ENCODE peak calls at places on chromosomes 3 and 15, in ten cellular contexts. Y, X, B, T, Q, I, J, L, C and S are unnamed samples.

GRCh38 chr3:127822166-127822835 is at the start of gene MGLL:
- DNase-seq in Y (no peak), X (peak; percentile 59), B (no peak), T (no peak), Q (no peak), I (peak; percentile 43), J (no peak), L (peak; percentile 64), C (peak; percentile 50), S (peak; percentile 39)

GRCh38 chr3:14598143-14598569 is 53.4 kb upstream of the CCDC174 start:
- DNase-seq in Y (no peak), X (no peak), B (no peak), T (no peak), Q (no peak), I (no peak), J (no peak), L (no peak), C (peak; percentile 39), S (no peak)

GRCh38 chr3:179760944-179761343 is 108.1 kb downstream of the USP13 start:
- DNase-seq in Y (no peak), X (no peak), B (no peak), T (no peak), Q (no peak), I (no peak), J (peak; percentile 45), L (no peak), C (peak; percentile 79), S (no peak)

GRCh38 chr3:160184655-160185054 is 40.6 kb upstream of the C3orf80 start:
- DNase-seq in Y (no peak), X (no peak), B (no peak), T (no peak), Q (no peak), I (no peak), J (no peak), L (no peak), C (peak; percentile 82), S (no peak)

GRCh38 chr3:185402561-185402960 is 39.6 kb downstream of the MAP3K13 start:
- DNase-seq in Y (no peak), X (no peak), B (no peak), T (peak; percentile 19), Q (no peak), I (no peak), J (no peak), L (no peak), C (peak; percentile 61), S (no peak)

GRCh38 chr3:190614466-190615384 is 100.8 kb downstream of the IL1RAP start:
- DNase-seq in Y (no peak), X (no peak), B (no peak), T (no peak), Q (no peak), I (no peak), J (no peak), L (no peak), C (peak; percentile 18), S (no peak)

GRCh38 chr3:26281284-26281977 is 341.1 kb upstream of the LRRC3B start:
- DNase-seq in Y (peak; percentile 10), X (no peak), B (no peak), T (peak; percentile 71), Q (no peak), I (no peak), J (no peak), L (no peak), C (no peak), S (no peak)

GRCh38 chr3:108127301-108127988 is 36.6 kb upstream of the CD47 start:
- DNase-seq in Y (no peak), X (peak; percentile 37), B (no peak), T (no peak), Q (no peak), I (no peak), J (no peak), L (no peak), C (no peak), S (no peak)

GRCh38 chr3:47847801-47848518 is 45.0 kb downstream of the DHX30 start:
- DNase-seq in Y (no peak), X (no peak), B (no peak), T (no peak), Q (no peak), I (no peak), J (no peak), L (no peak), C (no peak), S (no peak)
- TF ChIP-seq POLR2A in Y (no peak), X (no peak), B (no peak), T (no peak), Q (no peak), I (no peak), J (no peak), L (no peak), C (no peak), S (no peak)

GRCh38 chr15:41928637-41929620 is 35.1 kb upstream of the SPTBN5 start:
- DNase-seq in Y (no peak), X (no peak), B (no peak), T (no peak), Q (no peak), I (peak; percentile 34), J (peak; percentile 73), L (peak; percentile 74), C (no peak), S (no peak)

GRCh38 chr15:41926184-41927056 is 32.6 kb upstream of the SPTBN5 start:
- DNase-seq in Y (no peak), X (peak; percentile 75), B (no peak), T (no peak), Q (no peak), I (peak; percentile 45), J (no peak), L (no peak), C (no peak), S (no peak)

GRCh38 chr15:41928100-41928499 is 34.2 kb upstream of the SPTBN5 start:
- DNase-seq in Y (no peak), X (no peak), B (no peak), T (no peak), Q (no peak), I (no peak), J (no peak), L (no peak), C (no peak), S (no peak)

GRCh38 chr15:41925209-41925608 is 31.4 kb upstream of the SPTBN5 start:
- DNase-seq in Y (peak; percentile 40), X (no peak), B (no peak), T (no peak), Q (no peak), I (no peak), J (no peak), L (no peak), C (no peak), S (no peak)

DNA sequence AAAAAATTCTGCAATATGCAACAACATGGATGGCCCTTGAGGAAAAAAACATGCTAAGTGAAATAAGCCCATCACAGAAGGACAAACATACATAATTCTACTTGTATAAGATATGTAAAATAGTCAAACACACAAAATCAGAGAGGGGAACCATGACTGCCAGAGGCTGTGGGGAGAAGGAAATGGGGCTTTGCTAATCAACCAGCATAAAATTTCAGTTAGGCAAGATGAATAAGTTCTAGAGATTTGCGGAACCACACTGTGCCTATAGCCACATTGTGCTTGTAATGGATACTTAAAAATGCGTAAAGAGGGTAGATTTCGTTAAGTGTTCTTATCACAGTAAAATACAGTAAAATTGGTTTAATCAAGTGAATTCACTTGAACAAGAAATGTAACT is 33.7 kb upstream of the SPTBN5 start:
- DNase-seq in Y (no peak), X (no peak), B (no peak), T (no peak), Q (no peak), I (no peak), J (no peak), L (no peak), C (no peak), S (no peak)
- H3K4me1 ChIP-seq in Y (peaks cover 10% of the 10 kb centered on the region), X (peaks cover 69% of the 10 kb centered on the region), B (no peaks in the 10 kb centered on the region), T (peaks cover 62% of the 10 kb centered on the region), Q (peaks cover 34% of the 10 kb centered on the region), I (peaks cover 55% of the 10 kb centered on the region), J (peaks cover 26% of the 10 kb centered on the region), L (peaks cover 34% of the 10 kb centered on the region), C (peaks cover 27% of the 10 kb centered on the region), S (no peaks in the 10 kb centered on the region)

GRCh38 chr3:129182390-129183180 is 1.1 kb downstream of the CNBP start:
- DNase-seq in Y (no peak), X (peak; percentile 24), B (no peak), T (no peak), Q (no peak), I (no peak), J (no peak), L (no peak), C (peak; percentile 50), S (no peak)

GRCh38 chr3:129181834-129182233 is 1.9 kb downstream of the CNBP start:
- DNase-seq in Y (no peak), X (no peak), B (no peak), T (no peak), Q (no peak), I (no peak), J (no peak), L (no peak), C (no peak), S (no peak)

GRCh38 chr3:129183569-129184395 is at the start of gene CNBP:
- DNase-seq in Y (peak; percentile 92), X (peak; percentile 95), B (peak; percentile 90), T (peak; percentile 94), Q (peak; percentile 78), I (peak; percentile 96), J (peak; percentile 94), L (peak; percentile 95), C (peak; percentile 92), S (peak; percentile 92)

GRCh38 chr3:129184396-129184656 is 630 bp upstream of the CNBP start:
- DNase-seq in Y (no peak), X (peak; percentile 26), B (no peak), T (no peak), Q (no peak), I (no peak), J (peak; percentile 55), L (peak; percentile 40), C (no peak), S (no peak)

DNA sequence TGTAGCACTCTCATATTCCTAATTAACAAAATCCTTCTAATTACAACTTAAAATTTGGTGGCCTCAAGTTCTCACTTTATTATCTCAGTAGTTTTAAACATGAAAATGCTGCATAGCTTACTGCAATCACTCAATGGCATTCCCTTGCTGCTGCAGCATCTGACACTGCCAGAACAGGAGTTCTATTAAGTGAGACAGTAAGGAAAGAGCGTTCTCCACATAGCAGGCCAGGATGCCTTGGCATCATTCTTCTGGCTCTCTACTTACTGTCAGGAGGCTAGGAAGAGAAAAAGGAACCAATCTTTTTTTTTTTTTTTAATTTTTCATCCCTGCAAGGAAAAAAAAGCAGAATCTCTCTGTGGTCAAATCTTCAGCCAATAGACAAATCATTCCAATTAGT is 3.2 kb downstream of the CNBP start:
- DNase-seq in Y (no peak), X (no peak), B (no peak), T (no peak), Q (no peak), I (no peak), J (peak; percentile 71), L (no peak), C (no peak), S (no peak)
- TF ChIP-seq POLR2A in Y (no peak), X (no peak), B (no peak), T (no peak), Q (no peak), I (no peak), J (peak; percentile 47), L (no peak), C (no peak), S (no peak)

DNA sequence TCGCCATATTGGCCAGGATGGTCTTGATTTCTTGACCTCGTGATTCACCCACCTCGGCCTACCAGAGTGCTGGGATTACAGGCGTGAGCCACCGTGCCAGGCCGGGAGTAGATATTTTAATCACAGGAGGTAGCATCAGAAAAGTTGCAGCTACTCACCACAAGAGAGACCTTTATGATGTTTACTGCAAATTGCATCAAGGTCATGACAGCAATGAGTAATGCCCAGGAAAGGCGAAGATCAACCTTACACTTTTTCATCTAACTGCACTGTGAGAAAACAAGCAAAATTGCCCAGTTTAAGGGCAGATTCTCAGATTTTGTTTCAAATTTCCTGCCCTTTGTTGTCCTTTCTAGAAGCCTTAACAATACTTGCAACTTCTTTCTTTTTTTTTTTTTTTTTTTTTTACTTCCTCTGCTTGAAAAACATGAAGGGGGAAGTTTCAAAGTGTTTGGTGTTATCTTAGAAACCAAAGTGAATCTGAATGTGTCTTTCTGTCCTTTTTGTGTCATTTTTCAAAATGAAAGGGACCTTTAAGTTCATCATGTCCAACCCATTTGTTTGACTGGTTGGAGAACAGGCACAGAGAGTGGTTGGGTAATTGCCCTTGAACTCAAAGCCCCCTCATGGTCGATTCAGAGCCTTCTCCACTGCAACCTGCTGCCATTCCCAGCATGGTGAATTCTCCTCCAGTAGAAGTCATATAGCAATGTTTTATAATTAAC is 25.0 kb downstream of the TGFBR2 start:
- DNase-seq in Y (no peak), X (no peak), B (no peak), T (no peak), Q (peak; percentile 81), I (no peak), J (no peak), L (no peak), C (no peak), S (no peak)
- H3K4me1 ChIP-seq in Y (no peaks in the 10 kb centered on the region), X (peaks cover 100% of the 10 kb centered on the region), B (no peaks in the 10 kb centered on the region), T (peaks cover 80% of the 10 kb centered on the region), Q (peaks cover 71% of the 10 kb centered on the region), I (peaks cover 74% of the 10 kb centered on the region), J (peaks cover 72% of the 10 kb centered on the region), L (peaks cover 24% of the 10 kb centered on the region), C (peaks cover 18% of the 10 kb centered on the region), S (peaks cover 16% of the 10 kb centered on the region)